ENCODE peak calls at places on chromosomes 16 and 17, in eight cellular contexts. One of them, this sample, is unnamed.

GRCh38 chr16:31105677-31106213 is 2.4 kb upstream of the BCKDK start:
- DNase-seq in IMR-90: no peak
- DNase-seq in HCT116: no peak
- DNase-seq in GM10248: peak
- DNase-seq in mesothelial cell of epicardium: peak
- DNase-seq in WTC11: peak
- DNase-seq in Peyer's patch: peak
- DNase-seq in mammary epithelial cell: peak
- DNase-seq in this sample: peak

GRCh38 chr17:78138204-78139060 is 7.8 kb upstream of the C17orf99 start:
- DNase-seq in IMR-90: no peak
- DNase-seq in HCT116: no peak
- DNase-seq in GM10248: no peak
- DNase-seq in mesothelial cell of epicardium: no peak
- DNase-seq in WTC11: no peak
- DNase-seq in Peyer's patch: no peak
- DNase-seq in mammary epithelial cell: no peak
- DNase-seq in this sample: no peak

GRCh38 chr17:73474370-73474988 is 162.7 kb upstream of the CDC42EP4 start:
- DNase-seq in IMR-90: peak
- DNase-seq in HCT116: peak
- DNase-seq in GM10248: no peak
- DNase-seq in mesothelial cell of epicardium: peak
- DNase-seq in WTC11: no peak
- DNase-seq in Peyer's patch: no peak
- DNase-seq in mammary epithelial cell: peak
- DNase-seq in this sample: peak

GRCh38 chr17:78774956-78775571 is 7.0 kb downstream of the CYTH1 start:
- DNase-seq in IMR-90: no peak
- DNase-seq in HCT116: no peak
- DNase-seq in GM10248: no peak
- DNase-seq in mesothelial cell of epicardium: no peak
- DNase-seq in WTC11: no peak
- DNase-seq in Peyer's patch: peak
- DNase-seq in mammary epithelial cell: peak
- DNase-seq in this sample: no peak

GRCh38 chr17:37792787-37793186 is 47.9 kb upstream of the HNF1B start:
- DNase-seq in IMR-90: peak
- DNase-seq in HCT116: no peak
- DNase-seq in GM10248: no peak
- DNase-seq in mesothelial cell of epicardium: no peak
- DNase-seq in WTC11: no peak
- DNase-seq in Peyer's patch: no peak
- DNase-seq in mammary epithelial cell: peak
- DNase-seq in this sample: no peak

GRCh38 chr17:20926532-20926931 is 116.3 kb downstream of the USP22 start:
- DNase-seq in IMR-90: peak
- DNase-seq in HCT116: no peak
- DNase-seq in GM10248: no peak
- DNase-seq in mesothelial cell of epicardium: no peak
- DNase-seq in WTC11: no peak
- DNase-seq in Peyer's patch: no peak
- DNase-seq in mammary epithelial cell: no peak
- DNase-seq in this sample: no peak

GRCh38 chr17:82520041-82520910 is 744 bp downstream of the FOXK2 start:
- DNase-seq in IMR-90: no peak
- DNase-seq in HCT116: no peak
- DNase-seq in GM10248: peak
- DNase-seq in mesothelial cell of epicardium: peak
- DNase-seq in WTC11: peak
- DNase-seq in Peyer's patch: peak
- DNase-seq in mammary epithelial cell: peak
- DNase-seq in this sample: peak

GRCh38 chr16:11914759-11915643 is 755 bp downstream of the GSPT1 start:
- DNase-seq in IMR-90: peak
- DNase-seq in HCT116: no peak
- DNase-seq in GM10248: peak
- DNase-seq in mesothelial cell of epicardium: peak
- DNase-seq in WTC11: peak
- DNase-seq in Peyer's patch: peak
- DNase-seq in mammary epithelial cell: peak
- DNase-seq in this sample: peak

GRCh38 chr16:75282811-75283281 is 31.4 kb upstream of the BCAR1 start:
- DNase-seq in IMR-90: peak
- DNase-seq in HCT116: no peak
- DNase-seq in GM10248: no peak
- DNase-seq in mesothelial cell of epicardium: no peak
- DNase-seq in WTC11: no peak
- DNase-seq in Peyer's patch: no peak
- DNase-seq in mammary epithelial cell: peak
- DNase-seq in this sample: peak

GRCh38 chr16:22886908-22887307 is 72.9 kb downstream of the HS3ST2 start:
- DNase-seq in IMR-90: no peak
- DNase-seq in HCT116: no peak
- DNase-seq in GM10248: no peak
- DNase-seq in mesothelial cell of epicardium: no peak
- DNase-seq in WTC11: no peak
- DNase-seq in Peyer's patch: no peak
- DNase-seq in mammary epithelial cell: peak
- DNase-seq in this sample: no peak

GRCh38 chr17:45108051-45108450 is 24.3 kb downstream of the PLCD3 start:
- DNase-seq in IMR-90: no peak
- DNase-seq in HCT116: no peak
- DNase-seq in GM10248: no peak
- DNase-seq in mesothelial cell of epicardium: no peak
- DNase-seq in WTC11: no peak
- DNase-seq in Peyer's patch: no peak
- DNase-seq in mammary epithelial cell: no peak
- DNase-seq in this sample: no peak

GRCh38 chr16:77603656-77604055 is 118.7 kb upstream of the NUDT7 start:
- DNase-seq in IMR-90: no peak
- DNase-seq in HCT116: no peak
- DNase-seq in GM10248: no peak
- DNase-seq in mesothelial cell of epicardium: no peak
- DNase-seq in WTC11: no peak
- DNase-seq in Peyer's patch: no peak
- DNase-seq in mammary epithelial cell: no peak
- DNase-seq in this sample: no peak

GRCh38 chr16:85492617-85492957 is 120.5 kb upstream of the GSE1 start:
- DNase-seq in IMR-90: no peak
- DNase-seq in HCT116: no peak
- DNase-seq in GM10248: no peak
- DNase-seq in mesothelial cell of epicardium: no peak
- DNase-seq in WTC11: no peak
- DNase-seq in Peyer's patch: no peak
- DNase-seq in mammary epithelial cell: no peak
- DNase-seq in this sample: no peak

GRCh38 chr17:14772776-14773175 is 471.9 kb downstream of the HS3ST3B1 start:
- DNase-seq in IMR-90: no peak
- DNase-seq in HCT116: no peak
- DNase-seq in GM10248: no peak
- DNase-seq in mesothelial cell of epicardium: peak
- DNase-seq in WTC11: no peak
- DNase-seq in Peyer's patch: no peak
- DNase-seq in mammary epithelial cell: no peak
- DNase-seq in this sample: no peak

GRCh38 chr17:56635640-56636039 is 42.1 kb downstream of the NOG start:
- DNase-seq in IMR-90: no peak
- DNase-seq in HCT116: no peak
- DNase-seq in GM10248: no peak
- DNase-seq in mesothelial cell of epicardium: no peak
- DNase-seq in WTC11: no peak
- DNase-seq in Peyer's patch: no peak
- DNase-seq in mammary epithelial cell: peak
- DNase-seq in this sample: no peak

GRCh38 chr16:19884611-19885455 is at the start of gene GPRC5B:
- DNase-seq in IMR-90: peak
- DNase-seq in HCT116: no peak
- DNase-seq in GM10248: peak
- DNase-seq in mesothelial cell of epicardium: peak
- DNase-seq in WTC11: peak
- DNase-seq in Peyer's patch: no peak
- DNase-seq in mammary epithelial cell: no peak
- DNase-seq in this sample: peak

GRCh38 chr16:49921791-49922456 is 66.0 kb upstream of the ZNF423 start:
- DNase-seq in IMR-90: peak
- DNase-seq in HCT116: peak
- DNase-seq in GM10248: peak
- DNase-seq in mesothelial cell of epicardium: peak
- DNase-seq in WTC11: peak
- DNase-seq in Peyer's patch: peak
- DNase-seq in mammary epithelial cell: peak
- DNase-seq in this sample: peak

GRCh38 chr17:73613947-73614655 is 30.1 kb downstream of the SDK2 start:
- DNase-seq in IMR-90: no peak
- DNase-seq in HCT116: no peak
- DNase-seq in GM10248: no peak
- DNase-seq in mesothelial cell of epicardium: no peak
- DNase-seq in WTC11: no peak
- DNase-seq in Peyer's patch: no peak
- DNase-seq in mammary epithelial cell: peak
- DNase-seq in this sample: peak

GRCh38 chr17:48100591-48101011 is 677 bp downstream of the CBX1 start:
- DNase-seq in IMR-90: peak
- DNase-seq in HCT116: peak
- DNase-seq in GM10248: no peak
- DNase-seq in mesothelial cell of epicardium: peak
- DNase-seq in WTC11: peak
- DNase-seq in Peyer's patch: peak
- DNase-seq in mammary epithelial cell: peak
- DNase-seq in this sample: peak

GRCh38 chr17:75110307-75110937 is 653 bp downstream of the ARMC7 start:
- DNase-seq in IMR-90: no peak
- DNase-seq in HCT116: no peak
- DNase-seq in GM10248: no peak
- DNase-seq in mesothelial cell of epicardium: no peak
- DNase-seq in WTC11: peak
- DNase-seq in Peyer's patch: peak
- DNase-seq in mammary epithelial cell: no peak
- DNase-seq in this sample: no peak

GRCh38 chr16:89593841-89594240 is 18.3 kb downstream of the CPNE7 start:
- DNase-seq in IMR-90: no peak
- DNase-seq in HCT116: no peak
- DNase-seq in GM10248: no peak
- DNase-seq in mesothelial cell of epicardium: no peak
- DNase-seq in WTC11: no peak
- DNase-seq in Peyer's patch: peak
- DNase-seq in mammary epithelial cell: no peak
- DNase-seq in this sample: no peak

GRCh38 chr16:54236761-54237160 is 49.8 kb downstream of the IRX3 start:
- DNase-seq in IMR-90: peak
- DNase-seq in HCT116: no peak
- DNase-seq in GM10248: no peak
- DNase-seq in mesothelial cell of epicardium: no peak
- DNase-seq in WTC11: no peak
- DNase-seq in Peyer's patch: no peak
- DNase-seq in mammary epithelial cell: peak
- DNase-seq in this sample: no peak

GRCh38 chr17:2361361-2361760 is 24.1 kb downstream of the SGSM2 start:
- DNase-seq in IMR-90: no peak
- DNase-seq in HCT116: no peak
- DNase-seq in GM10248: no peak
- DNase-seq in mesothelial cell of epicardium: no peak
- DNase-seq in WTC11: no peak
- DNase-seq in Peyer's patch: no peak
- DNase-seq in mammary epithelial cell: no peak
- DNase-seq in this sample: peak

DNA sequence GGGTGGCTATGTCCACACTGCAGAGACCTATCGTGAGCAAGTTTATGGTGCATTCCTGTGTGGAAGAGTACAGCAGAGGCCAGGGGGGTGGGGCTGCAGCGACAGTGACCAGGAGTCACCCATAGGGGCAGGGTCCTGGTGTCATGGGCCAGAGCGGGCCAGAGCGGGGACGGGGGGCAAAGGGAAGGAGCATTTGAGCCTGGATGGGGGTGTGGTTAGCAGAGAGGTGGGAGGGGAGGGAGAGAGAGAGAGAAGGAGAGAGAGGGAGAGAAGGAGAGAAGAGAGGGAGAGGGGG is 17.8 kb downstream of the JPH3 start:
- DNase-seq in IMR-90: no peak
- DNase-seq in HCT116: no peak
- DNase-seq in GM10248: no peak
- DNase-seq in mesothelial cell of epicardium: no peak
- DNase-seq in WTC11: peak
- DNase-seq in Peyer's patch: no peak
- DNase-seq in mammary epithelial cell: no peak
- DNase-seq in this sample: no peak
- TF ChIP-seq CTCF in IMR-90: no peak
- TF ChIP-seq CTCF in HCT116: no peak
- TF ChIP-seq CTCF in GM10248: no peak
- TF ChIP-seq CTCF in mesothelial cell of epicardium: no peak
- TF ChIP-seq CTCF in WTC11: no peak
- TF ChIP-seq CTCF in Peyer's patch: no peak
- TF ChIP-seq CTCF in mammary epithelial cell: no peak
- TF ChIP-seq CTCF in this sample: no peak

DNA sequence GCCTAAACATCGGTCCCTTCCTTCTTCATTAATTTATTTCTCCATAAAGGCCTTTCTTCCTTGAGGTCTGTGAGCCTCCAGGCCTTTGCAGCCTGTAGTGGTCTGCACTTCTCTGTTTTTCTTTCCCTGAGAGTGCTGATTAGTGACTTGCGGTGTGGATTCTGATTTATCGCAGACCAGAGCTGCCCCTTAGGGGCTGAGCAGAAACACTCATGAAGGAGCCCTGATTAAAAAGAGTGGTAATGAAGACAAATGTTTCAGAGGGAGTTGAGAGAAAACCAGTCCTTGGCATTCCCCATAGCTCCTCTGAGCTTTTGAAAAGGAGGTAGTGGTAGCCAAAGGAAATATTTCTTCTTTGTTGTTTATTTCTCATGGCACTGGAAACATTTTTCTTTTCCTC is 268.1 kb upstream of the TBX2 start:
- DNase-seq in IMR-90: no peak
- DNase-seq in HCT116: no peak
- DNase-seq in GM10248: no peak
- DNase-seq in mesothelial cell of epicardium: no peak
- DNase-seq in WTC11: no peak
- DNase-seq in Peyer's patch: no peak
- DNase-seq in mammary epithelial cell: no peak
- DNase-seq in this sample: no peak
- TF ChIP-seq CTCF in IMR-90: no peak
- TF ChIP-seq CTCF in HCT116: no peak
- TF ChIP-seq CTCF in GM10248: no peak
- TF ChIP-seq CTCF in mesothelial cell of epicardium: no peak
- TF ChIP-seq CTCF in WTC11: no peak
- TF ChIP-seq CTCF in Peyer's patch: no peak
- TF ChIP-seq CTCF in mammary epithelial cell: no peak
- TF ChIP-seq CTCF in this sample: no peak

GRCh38 chr16:48365601-48366164 is 19.5 kb downstream of the SIAH1 start:
- DNase-seq in IMR-90: peak
- DNase-seq in HCT116: peak
- DNase-seq in GM10248: peak
- DNase-seq in mesothelial cell of epicardium: peak
- DNase-seq in WTC11: peak
- DNase-seq in Peyer's patch: peak
- DNase-seq in mammary epithelial cell: peak
- DNase-seq in this sample: peak
- TF ChIP-seq CTCF in IMR-90: no peak
- TF ChIP-seq CTCF in HCT116: no peak
- TF ChIP-seq CTCF in GM10248: no peak
- TF ChIP-seq CTCF in mesothelial cell of epicardium: no peak
- TF ChIP-seq CTCF in WTC11: no peak
- TF ChIP-seq CTCF in Peyer's patch: no peak
- TF ChIP-seq CTCF in mammary epithelial cell: peak
- TF ChIP-seq CTCF in this sample: no peak

GRCh38 chr16:4909825-4910224 is 27.1 kb downstream of the PPL start:
- DNase-seq in IMR-90: no peak
- DNase-seq in HCT116: no peak
- DNase-seq in GM10248: no peak
- DNase-seq in mesothelial cell of epicardium: no peak
- DNase-seq in WTC11: no peak
- DNase-seq in Peyer's patch: no peak
- DNase-seq in mammary epithelial cell: no peak
- DNase-seq in this sample: no peak
- TF ChIP-seq CTCF in IMR-90: no peak
- TF ChIP-seq CTCF in HCT116: no peak
- TF ChIP-seq CTCF in GM10248: no peak
- TF ChIP-seq CTCF in mesothelial cell of epicardium: no peak
- TF ChIP-seq CTCF in WTC11: no peak
- TF ChIP-seq CTCF in Peyer's patch: no peak
- TF ChIP-seq CTCF in mammary epithelial cell: no peak
- TF ChIP-seq CTCF in this sample: no peak

This sample was measured in glutamatergic neuron.